ENCODE peak calls at places on chromosomes 12 and 14, in seven cellular contexts. One of them, this sample, is unnamed.

GRCh38 chr12:28191690-28192089 is 1.4 kb downstream of the CCDC91 start:
- DNase-seq in H9: no peak
- DNase-seq in IMR-90: peak
- DNase-seq in mesendoderm: peak
- DNase-seq in neuronal stem cell: no peak
- DNase-seq in H1: no peak
- DNase-seq in trophoblast cell: peak
- DNase-seq in this sample: peak

GRCh38 chr14:27613102-27613501 is 1015.3 kb upstream of the NOVA1 start:
- DNase-seq in H9: no peak
- DNase-seq in IMR-90: no peak
- DNase-seq in mesendoderm: no peak
- DNase-seq in neuronal stem cell: no peak
- DNase-seq in H1: no peak
- DNase-seq in trophoblast cell: no peak
- DNase-seq in this sample: no peak

GRCh38 chr12:66288121-66288520 is 14.2 kb upstream of the HELB start:
- DNase-seq in H9: no peak
- DNase-seq in IMR-90: no peak
- DNase-seq in mesendoderm: no peak
- DNase-seq in neuronal stem cell: no peak
- DNase-seq in H1: no peak
- DNase-seq in trophoblast cell: no peak
- DNase-seq in this sample: no peak

GRCh38 chr14:41167040-41167439 is 439.6 kb upstream of the LRFN5 start:
- DNase-seq in H9: peak
- DNase-seq in IMR-90: no peak
- DNase-seq in mesendoderm: peak
- DNase-seq in neuronal stem cell: no peak
- DNase-seq in H1: no peak
- DNase-seq in trophoblast cell: no peak
- DNase-seq in this sample: no peak

GRCh38 chr14:99752486-99753121 is 40.6 kb upstream of the EML1 start:
- DNase-seq in H9: no peak
- DNase-seq in IMR-90: peak
- DNase-seq in mesendoderm: no peak
- DNase-seq in neuronal stem cell: no peak
- DNase-seq in H1: no peak
- DNase-seq in trophoblast cell: peak
- DNase-seq in this sample: peak

GRCh38 chr12:116317986-116318737 is 40.7 kb upstream of the MED13L start:
- DNase-seq in H9: no peak
- DNase-seq in IMR-90: no peak
- DNase-seq in mesendoderm: no peak
- DNase-seq in neuronal stem cell: no peak
- DNase-seq in H1: no peak
- DNase-seq in trophoblast cell: peak
- DNase-seq in this sample: no peak

GRCh38 chr12:6626654-6627283 is 9.0 kb downstream of the LPAR5 start:
- DNase-seq in H9: no peak
- DNase-seq in IMR-90: no peak
- DNase-seq in mesendoderm: no peak
- DNase-seq in neuronal stem cell: no peak
- DNase-seq in H1: no peak
- DNase-seq in trophoblast cell: no peak
- DNase-seq in this sample: no peak

GRCh38 chr14:60655114-60655897 is 6.0 kb upstream of the SIX1 start:
- DNase-seq in H9: peak
- DNase-seq in IMR-90: no peak
- DNase-seq in mesendoderm: peak
- DNase-seq in neuronal stem cell: peak
- DNase-seq in H1: no peak
- DNase-seq in trophoblast cell: no peak
- DNase-seq in this sample: no peak

GRCh38 chr14:39229222-39229543 is 4.5 kb upstream of the MIA2 start:
- DNase-seq in H9: no peak
- DNase-seq in IMR-90: peak
- DNase-seq in mesendoderm: peak
- DNase-seq in neuronal stem cell: no peak
- DNase-seq in H1: no peak
- DNase-seq in trophoblast cell: no peak
- DNase-seq in this sample: no peak

GRCh38 chr14:49545716-49546115 is 40.5 kb downstream of the RPS29 start:
- DNase-seq in H9: no peak
- DNase-seq in IMR-90: no peak
- DNase-seq in mesendoderm: peak
- DNase-seq in neuronal stem cell: no peak
- DNase-seq in H1: no peak
- DNase-seq in trophoblast cell: no peak
- DNase-seq in this sample: no peak

GRCh38 chr14:101219896-101220703 is 316.6 kb upstream of the RTL1 start:
- DNase-seq in H9: no peak
- DNase-seq in IMR-90: no peak
- DNase-seq in mesendoderm: no peak
- DNase-seq in neuronal stem cell: no peak
- DNase-seq in H1: no peak
- DNase-seq in trophoblast cell: peak
- DNase-seq in this sample: no peak

GRCh38 chr14:90721619-90722305 is 94.5 kb downstream of the TTC7B start:
- DNase-seq in H9: no peak
- DNase-seq in IMR-90: peak
- DNase-seq in mesendoderm: no peak
- DNase-seq in neuronal stem cell: no peak
- DNase-seq in H1: no peak
- DNase-seq in trophoblast cell: peak
- DNase-seq in this sample: peak
- H4K8ac ChIP-seq in H9: no peak
- H4K8ac ChIP-seq in IMR-90: no peak
- H4K8ac ChIP-seq in mesendoderm: no peak
- H4K8ac ChIP-seq in neuronal stem cell: no peak
- H4K8ac ChIP-seq in H1: no peak
- H4K8ac ChIP-seq in trophoblast cell: no peak
- H4K8ac ChIP-seq in this sample: no peak

GRCh38 chr14:103763730-103764488 is 48.3 kb downstream of the ZFYVE21 start:
- DNase-seq in H9: no peak
- DNase-seq in IMR-90: no peak
- DNase-seq in mesendoderm: no peak
- DNase-seq in neuronal stem cell: no peak
- DNase-seq in H1: no peak
- DNase-seq in trophoblast cell: no peak
- DNase-seq in this sample: no peak

GRCh38 chr14:103765526-103765925 is 49.9 kb downstream of the ZFYVE21 start:
- DNase-seq in H9: no peak
- DNase-seq in IMR-90: no peak
- DNase-seq in mesendoderm: no peak
- DNase-seq in neuronal stem cell: no peak
- DNase-seq in H1: no peak
- DNase-seq in trophoblast cell: no peak
- DNase-seq in this sample: no peak

GRCh38 chr14:103770902-103771301 is 55.3 kb downstream of the ZFYVE21 start:
- DNase-seq in H9: no peak
- DNase-seq in IMR-90: no peak
- DNase-seq in mesendoderm: peak
- DNase-seq in neuronal stem cell: no peak
- DNase-seq in H1: no peak
- DNase-seq in trophoblast cell: no peak
- DNase-seq in this sample: no peak

GRCh38 chr14:103770500-103770899 is 54.9 kb downstream of the ZFYVE21 start:
- DNase-seq in H9: no peak
- DNase-seq in IMR-90: no peak
- DNase-seq in mesendoderm: no peak
- DNase-seq in neuronal stem cell: no peak
- DNase-seq in H1: no peak
- DNase-seq in trophoblast cell: no peak
- DNase-seq in this sample: no peak

GRCh38 chr14:103767306-103767894 is 51.8 kb downstream of the ZFYVE21 start:
- DNase-seq in H9: no peak
- DNase-seq in IMR-90: peak
- DNase-seq in mesendoderm: no peak
- DNase-seq in neuronal stem cell: no peak
- DNase-seq in H1: no peak
- DNase-seq in trophoblast cell: peak
- DNase-seq in this sample: peak
- H3K27ac ChIP-seq in H9: no peak
- H3K27ac ChIP-seq in IMR-90: no peak
- H3K27ac ChIP-seq in mesendoderm: no peak
- H3K27ac ChIP-seq in neuronal stem cell: no peak
- H3K27ac ChIP-seq in H1: no peak
- H3K27ac ChIP-seq in trophoblast cell: no peak
- H3K27ac ChIP-seq in this sample: no peak

DNA sequence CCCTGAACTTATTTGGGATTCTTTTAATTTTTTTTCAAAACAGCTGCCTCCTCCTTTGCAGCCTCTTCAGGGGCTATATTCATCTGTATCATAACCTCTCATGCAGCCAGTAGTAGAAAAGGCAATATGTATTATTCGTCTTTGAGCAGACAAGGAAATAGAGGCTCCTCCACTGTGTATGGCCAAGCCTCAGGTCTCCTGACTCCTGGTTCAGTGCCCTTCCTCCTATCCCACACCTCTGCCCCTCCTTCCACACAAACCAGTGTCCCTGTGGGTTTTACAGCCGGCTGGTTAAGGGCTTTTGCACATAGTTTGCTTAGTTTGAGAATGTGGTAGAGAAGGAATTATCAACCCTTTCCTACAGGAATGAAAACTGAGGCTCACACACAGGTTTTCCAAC is 8.8 kb upstream of the ACVRL1 start:
- DNase-seq in H9: no peak
- DNase-seq in IMR-90: no peak
- DNase-seq in mesendoderm: no peak
- DNase-seq in neuronal stem cell: no peak
- DNase-seq in H1: no peak
- DNase-seq in trophoblast cell: no peak
- DNase-seq in this sample: no peak
- H4K8ac ChIP-seq in H9: no peak
- H4K8ac ChIP-seq in IMR-90: no peak
- H4K8ac ChIP-seq in mesendoderm: no peak
- H4K8ac ChIP-seq in neuronal stem cell: no peak
- H4K8ac ChIP-seq in H1: no peak
- H4K8ac ChIP-seq in trophoblast cell: no peak
- H4K8ac ChIP-seq in this sample: peak

GRCh38 chr12:82090188-82090587 is 268.0 kb downstream of the CCDC59 start:
- DNase-seq in H9: no peak
- DNase-seq in IMR-90: no peak
- DNase-seq in mesendoderm: no peak
- DNase-seq in neuronal stem cell: no peak
- DNase-seq in H1: no peak
- DNase-seq in trophoblast cell: no peak
- DNase-seq in this sample: no peak
- H3K27ac ChIP-seq in H9: no peak
- H3K27ac ChIP-seq in IMR-90: no peak
- H3K27ac ChIP-seq in mesendoderm: no peak
- H3K27ac ChIP-seq in neuronal stem cell: no peak
- H3K27ac ChIP-seq in H1: no peak
- H3K27ac ChIP-seq in trophoblast cell: no peak
- H3K27ac ChIP-seq in this sample: no peak

GRCh38 chr14:64724578-64724930 is 20.3 kb downstream of the PLEKHG3 start:
- DNase-seq in H9: no peak
- DNase-seq in IMR-90: no peak
- DNase-seq in mesendoderm: peak
- DNase-seq in neuronal stem cell: no peak
- DNase-seq in H1: no peak
- DNase-seq in trophoblast cell: peak
- DNase-seq in this sample: no peak
- H4K8ac ChIP-seq in H9: no peak
- H4K8ac ChIP-seq in IMR-90: no peak
- H4K8ac ChIP-seq in mesendoderm: no peak
- H4K8ac ChIP-seq in neuronal stem cell: no peak
- H4K8ac ChIP-seq in H1: no peak
- H4K8ac ChIP-seq in trophoblast cell: no peak
- H4K8ac ChIP-seq in this sample: no peak

DNA sequence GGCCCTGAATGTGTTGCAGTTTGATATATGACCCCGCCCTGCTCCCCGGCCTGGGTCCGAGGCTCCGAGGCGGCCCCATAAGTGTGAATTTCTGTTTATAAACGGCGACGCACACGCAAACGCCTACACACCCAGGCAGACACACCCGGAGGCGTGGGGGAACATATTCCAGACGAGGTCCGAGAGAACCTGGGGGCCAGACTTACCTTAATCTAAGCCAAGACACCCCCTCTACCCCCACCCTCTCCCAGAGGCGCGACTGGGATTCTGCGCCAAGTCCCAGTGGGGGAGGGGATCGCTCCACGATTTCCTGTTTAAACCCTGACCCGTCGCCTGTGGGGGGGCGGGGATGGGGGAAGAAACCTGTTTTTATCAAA is 9.6 kb upstream of the HOXC6 start:
- DNase-seq in H9: no peak
- DNase-seq in IMR-90: no peak
- DNase-seq in mesendoderm: no peak
- DNase-seq in neuronal stem cell: no peak
- DNase-seq in H1: no peak
- DNase-seq in trophoblast cell: no peak
- DNase-seq in this sample: peak
- H3K27ac ChIP-seq in H9: no peak
- H3K27ac ChIP-seq in IMR-90: no peak
- H3K27ac ChIP-seq in mesendoderm: no peak
- H3K27ac ChIP-seq in neuronal stem cell: no peak
- H3K27ac ChIP-seq in H1: no peak
- H3K27ac ChIP-seq in trophoblast cell: no peak
- H3K27ac ChIP-seq in this sample: peak

This sample was measured in mesenchymal stem cell.